ENCODE peak calls at places on chromosomes 4 and X, in seven cellular contexts. Z is fibroblast of the conjunctiva, H is occipital lobe, U is fibroblast of lung, S is anterior cingulate cortex, J is astrocyte of the spinal cord, K is neuronal stem cell. D is an unnamed sample.

GRCh38 chr4:122341906-122342305 is 36.9 kb upstream of the ADAD1 start:
- DNase-seq in U (peak), J (peak), H (no peak), Z (no peak), K (no peak), S (no peak), D (no peak)

GRCh38 chrX:58051346-58051745 is 141.1 kb upstream of the ZXDA start:
- DNase-seq in K (no peak), H (no peak), U (no peak), J (no peak), Z (no peak), S (no peak), D (no peak)

GRCh38 chr4:71126719-71127118 is 133.3 kb downstream of the DCK start:
- DNase-seq in H (no peak), U (peak), K (no peak), Z (no peak), J (peak), S (no peak), D (no peak)

GRCh38 chr4:160493206-160493605 is 1390.3 kb downstream of the RAPGEF2 start:
- DNase-seq in K (no peak), J (no peak), S (no peak), U (no peak), Z (no peak), H (no peak), D (no peak)

GRCh38 chr4:169074117-169074516 is 64.1 kb upstream of the CBR4 start:
- DNase-seq in K (no peak), J (no peak), S (no peak), Z (no peak), U (no peak), H (no peak), D (no peak)

GRCh38 chr4:2827874-2828751 is 15.5 kb upstream of the ADD1 start:
- DNase-seq in S (no peak), J (no peak), K (no peak), Z (no peak), H (no peak), U (no peak), D (no peak)

GRCh38 chr4:169117591-169118081 is 107.6 kb upstream of the CBR4 start:
- DNase-seq in S (no peak), H (no peak), J (peak), U (peak), K (no peak), Z (no peak), D (no peak)

GRCh38 chr4:140807491-140808257 is 51.5 kb upstream of the TBC1D9 start:
- DNase-seq in U (peak), J (peak), K (no peak), S (no peak), Z (no peak), H (no peak), D (no peak)

GRCh38 chr4:170259631-170260153 is 169.9 kb upstream of the AADAT start:
- DNase-seq in Z (peak), S (peak), K (peak), H (peak), U (peak), J (peak), D (peak)